ENCODE peak calls at places on chromosomes 13 and 19, in nine cellular contexts. F is RWPE1, Z is MM.1S, M is T-helper 22 cell, D is NCI-H2081 treated with DMSO at 0.1 percent for 48 hours, P is chondrocyte, E is right atrium auricular region, B is H54, N is mesendoderm. J is an unnamed sample.

GRCh38 chr13:31775148-31775547 is 35.8 kb downstream of the RXFP2 start:
- DNase-seq in N (no peak), P (no peak), D (no peak), M (no peak), B (no peak), F (no peak), Z (no peak), E (no peak), J (no peak)

GRCh38 chr13:101523732-101524131 is 71.3 kb downstream of the ITGBL1 start:
- DNase-seq in M (no peak), B (peak), Z (no peak), N (no peak), P (no peak), D (no peak), E (peak), F (no peak), J (peak)

GRCh38 chr13:50864492-50864891 is 21.0 kb upstream of the DLEU7 start:
- DNase-seq in E (no peak), Z (no peak), N (no peak), P (no peak), B (no peak), M (no peak), D (no peak), F (no peak), J (no peak)

GRCh38 chr19:54211214-54211613 is 10.6 kb downstream of the RPS9 start:
- DNase-seq in F (no peak), P (no peak), Z (no peak), N (no peak), B (no peak), D (no peak), E (no peak), M (no peak), J (no peak)

GRCh38 chr13:33204130-33204927 is 81.2 kb downstream of the STARD13 start:
- DNase-seq in E (peak), B (no peak), M (no peak), Z (no peak), P (no peak), D (no peak), N (no peak), F (no peak), J (no peak)

GRCh38 chr13:96020941-96021340 is 32.3 kb downstream of the UGGT2 start:
- DNase-seq in Z (no peak), N (peak), B (no peak), F (no peak), P (no peak), E (no peak), M (no peak), D (no peak), J (no peak)

GRCh38 chr19:34982275-34982674 is 17.8 kb upstream of the GRAMD1A start:
- DNase-seq in Z (no peak), N (no peak), D (no peak), M (no peak), E (no peak), F (no peak), P (peak), B (no peak), J (no peak)

GRCh38 chr19:3368848-3369336 is 2.5 kb downstream of the NFIC start:
- DNase-seq in P (no peak), N (no peak), D (no peak), E (no peak), Z (no peak), B (no peak), F (no peak), M (no peak), J (no peak)

GRCh38 chr13:112204881-112205327 is 138.0 kb downstream of the SOX1 start:
- DNase-seq in E (no peak), N (peak), D (no peak), M (no peak), B (peak), P (no peak), F (no peak), Z (no peak), J (no peak)

GRCh38 chr19:40605201-40605971 is 4.2 kb downstream of the LTBP4 start:
- DNase-seq in N (peak), D (no peak), F (peak), Z (peak), P (no peak), E (no peak), B (peak), M (peak), J (peak)

GRCh38 chr19:41531438-41532311 is 44.3 kb upstream of the CEACAM21 start:
- DNase-seq in P (no peak), E (peak), M (peak), D (no peak), Z (no peak), B (peak), N (peak), F (peak), J (no peak)

GRCh38 chr19:737591-738093 is 13.3 kb upstream of the MISP start:
- DNase-seq in N (peak), F (no peak), M (peak), B (peak), P (no peak), Z (peak), D (no peak), E (no peak), J (no peak)

GRCh38 chr13:24112791-24113190 is 47.7 kb upstream of the SPATA13 start:
- DNase-seq in F (no peak), B (no peak), N (no peak), M (no peak), Z (no peak), D (no peak), P (no peak), E (no peak), J (no peak)

GRCh38 chr13:114115191-114115671 is 17.2 kb downstream of the RASA3 start:
- DNase-seq in D (no peak), B (peak), M (no peak), N (no peak), F (peak), P (peak), Z (no peak), E (peak), J (peak)

GRCh38 chr19:12769689-12770088 is 5.7 kb downstream of the HOOK2 start:
- DNase-seq in E (no peak), N (peak), F (no peak), B (no peak), P (no peak), D (no peak), Z (peak), M (peak), J (no peak)

GRCh38 chr19:48628486-48629296 is 8.5 kb downstream of the DBP start:
- DNase-seq in Z (no peak), E (no peak), D (no peak), B (no peak), M (no peak), N (no peak), F (no peak), P (no peak), J (no peak)

GRCh38 chr19:35592226-35592625 is 6.3 kb downstream of the PMIS2 start:
- DNase-seq in M (no peak), E (no peak), P (no peak), D (no peak), F (no peak), Z (no peak), B (no peak), N (peak), J (no peak)

GRCh38 chr13:44451651-44452050 is 78.0 kb downstream of the SERP2 start:
- DNase-seq in F (no peak), B (no peak), N (no peak), P (peak), Z (no peak), M (no peak), E (no peak), D (no peak), J (no peak)

GRCh38 chr13:46296920-46297319 is 85.2 kb downstream of the LRRC63 start:
- DNase-seq in N (peak), Z (no peak), B (no peak), M (no peak), D (no peak), P (no peak), E (no peak), F (no peak), J (peak)

GRCh38 chr13:49303533-49304252 is 56.0 kb downstream of the CDADC1 start:
- DNase-seq in E (no peak), Z (no peak), D (no peak), N (no peak), P (no peak), B (no peak), F (no peak), M (no peak), J (no peak)

GRCh38 chr19:58021541-58022282 is 12.1 kb upstream of the ZSCAN1 start:
- DNase-seq in M (no peak), Z (peak), N (peak), B (no peak), P (peak), F (no peak), D (no peak), E (peak), J (no peak)

GRCh38 chr19:21604351-21604926 is 99.0 kb downstream of the ZNF429 start:
- DNase-seq in F (peak), Z (no peak), E (no peak), B (no peak), P (no peak), D (no peak), M (no peak), N (peak), J (peak)